ENCODE peak calls at places on chromosomes 6 and 20, in six cellular contexts. One of them, this sample, is unnamed.

GRCh38 chr20:44437497-44437896 is 38.2 kb upstream of the TTPAL start:
- DNase-seq in activated CD4-positive, alpha-beta T cell treated with anti-CD3 and anti-CD28 coated beads, Interleukin-2, amount 10 ng/mL, durations not matched to agents 7 days and 5 days: no peak
- DNase-seq in ascending aorta: no peak
- DNase-seq in RPMI7951: no peak
- DNase-seq in right cardiac atrium: no peak
- DNase-seq in amniotic epithelial cell: no peak
- DNase-seq in this sample: no peak

GRCh38 chr6:143034689-143035334 is 25.9 kb upstream of the AIG1 start:
- DNase-seq in ascending aorta: no peak
- DNase-seq in RPMI7951: no peak
- DNase-seq in amniotic epithelial cell: no peak
- DNase-seq in right cardiac atrium: no peak
- DNase-seq in activated CD4-positive, alpha-beta T cell treated with anti-CD3 and anti-CD28 coated beads, Interleukin-2, amount 10 ng/mL, durations not matched to agents 7 days and 5 days: no peak
- DNase-seq in this sample: no peak

GRCh38 chr6:38080349-38080748 is 260.8 kb downstream of the ZFAND3 start:
- DNase-seq in right cardiac atrium: no peak
- DNase-seq in amniotic epithelial cell: no peak
- DNase-seq in RPMI7951: peak
- DNase-seq in ascending aorta: no peak
- DNase-seq in activated CD4-positive, alpha-beta T cell treated with anti-CD3 and anti-CD28 coated beads, Interleukin-2, amount 10 ng/mL, durations not matched to agents 7 days and 5 days: no peak
- DNase-seq in this sample: no peak

GRCh38 chr6:100678027-100678426 is 203.1 kb downstream of the ASCC3 start:
- DNase-seq in right cardiac atrium: no peak
- DNase-seq in RPMI7951: peak
- DNase-seq in ascending aorta: no peak
- DNase-seq in amniotic epithelial cell: peak
- DNase-seq in activated CD4-positive, alpha-beta T cell treated with anti-CD3 and anti-CD28 coated beads, Interleukin-2, amount 10 ng/mL, durations not matched to agents 7 days and 5 days: no peak
- DNase-seq in this sample: no peak

GRCh38 chr6:14635933-14636599 is 518.5 kb downstream of the CD83 start:
- DNase-seq in RPMI7951: no peak
- DNase-seq in right cardiac atrium: no peak
- DNase-seq in activated CD4-positive, alpha-beta T cell treated with anti-CD3 and anti-CD28 coated beads, Interleukin-2, amount 10 ng/mL, durations not matched to agents 7 days and 5 days: peak
- DNase-seq in amniotic epithelial cell: no peak
- DNase-seq in ascending aorta: no peak
- DNase-seq in this sample: no peak

GRCh38 chr6:45704056-45704790 is 311.4 kb downstream of the CLIC5 start:
- DNase-seq in activated CD4-positive, alpha-beta T cell treated with anti-CD3 and anti-CD28 coated beads, Interleukin-2, amount 10 ng/mL, durations not matched to agents 7 days and 5 days: no peak
- DNase-seq in RPMI7951: peak
- DNase-seq in amniotic epithelial cell: no peak
- DNase-seq in right cardiac atrium: no peak
- DNase-seq in ascending aorta: no peak
- DNase-seq in this sample: no peak

GRCh38 chr20:2593756-2594155 is 57.4 kb downstream of the TMC2 start:
- DNase-seq in RPMI7951: no peak
- DNase-seq in activated CD4-positive, alpha-beta T cell treated with anti-CD3 and anti-CD28 coated beads, Interleukin-2, amount 10 ng/mL, durations not matched to agents 7 days and 5 days: no peak
- DNase-seq in right cardiac atrium: no peak
- DNase-seq in amniotic epithelial cell: no peak
- DNase-seq in ascending aorta: no peak
- DNase-seq in this sample: no peak

GRCh38 chr6:84763397-84764331 is 734 bp downstream of the TBX18 start:
- DNase-seq in amniotic epithelial cell: peak
- DNase-seq in activated CD4-positive, alpha-beta T cell treated with anti-CD3 and anti-CD28 coated beads, Interleukin-2, amount 10 ng/mL, durations not matched to agents 7 days and 5 days: no peak
- DNase-seq in RPMI7951: peak
- DNase-seq in right cardiac atrium: peak
- DNase-seq in ascending aorta: peak
- DNase-seq in this sample: no peak

GRCh38 chr6:69816569-69816968 is 19.8 kb upstream of the LMBRD1 start:
- DNase-seq in activated CD4-positive, alpha-beta T cell treated with anti-CD3 and anti-CD28 coated beads, Interleukin-2, amount 10 ng/mL, durations not matched to agents 7 days and 5 days: peak
- DNase-seq in RPMI7951: no peak
- DNase-seq in amniotic epithelial cell: no peak
- DNase-seq in ascending aorta: no peak
- DNase-seq in right cardiac atrium: no peak
- DNase-seq in this sample: no peak

GRCh38 chr6:5053864-5054426 is 31.2 kb upstream of the PPP1R3G start:
- DNase-seq in right cardiac atrium: no peak
- DNase-seq in amniotic epithelial cell: no peak
- DNase-seq in activated CD4-positive, alpha-beta T cell treated with anti-CD3 and anti-CD28 coated beads, Interleukin-2, amount 10 ng/mL, durations not matched to agents 7 days and 5 days: no peak
- DNase-seq in RPMI7951: peak
- DNase-seq in ascending aorta: no peak
- DNase-seq in this sample: no peak

This sample was measured in anterior cingulate cortex.